ENCODE peak calls at places on chromosome 3, in nine cellular contexts. S is colonic mucosa, F is ovary, W is AG04450, G is left ventricle myocardium inferior, H is choroid plexus epithelial cell, U is AG09309, E is K562, Z is astrocyte of the spinal cord. K is an unnamed sample.

GRCh38 chr3:66053009-66053782 is 14.5 kb upstream of the MAGI1 start:
- DNase-seq in S (no peak), F (peak), W (no peak), G (peak), H (peak), U (no peak), E (no peak), Z (no peak), K (peak)

GRCh38 chr3:24688446-24689148 is 193.9 kb upstream of the THRB start:
- DNase-seq in S (no peak), F (no peak), W (no peak), G (no peak), H (peak), U (no peak), E (no peak), Z (peak), K (no peak)

GRCh38 chr3:99638244-99638948 is at the start of gene COL8A1:
- DNase-seq in S (peak), F (peak), W (peak), G (peak), H (peak), U (peak), E (no peak), Z (peak), K (peak)

GRCh38 chr3:43102773-43103480 is 3.0 kb downstream of the POMGNT2 start:
- DNase-seq in S (no peak), F (no peak), W (no peak), G (no peak), H (no peak), U (no peak), E (no peak), Z (no peak), K (peak)

GRCh38 chr3:164806188-164806587 is 272.1 kb downstream of the SI start:
- DNase-seq in S (no peak), F (no peak), W (no peak), G (no peak), H (peak), U (no peak), E (no peak), Z (no peak), K (no peak)

GRCh38 chr3:157329541-157329940 is 107.1 kb upstream of the PTX3 start:
- DNase-seq in S (no peak), F (no peak), W (no peak), G (no peak), H (no peak), U (no peak), E (no peak), Z (peak), K (no peak)

GRCh38 chr3:127203024-127203423 is 10.1 kb downstream of the PRR23E start:
- DNase-seq in S (no peak), F (no peak), W (no peak), G (no peak), H (no peak), U (no peak), E (no peak), Z (no peak), K (no peak)

GRCh38 chr3:52056521-52056967 is at the start of gene DUSP7:
- DNase-seq in S (peak), F (peak), W (no peak), G (peak), H (peak), U (no peak), E (peak), Z (peak), K (peak)

GRCh38 chr3:97235611-97236315 is 421.4 kb downstream of the EPHA6 start:
- DNase-seq in S (no peak), F (no peak), W (no peak), G (no peak), H (no peak), U (no peak), E (no peak), Z (no peak), K (no peak)

GRCh38 chr3:83065861-83066260 is 1304.4 kb upstream of the GBE1 start:
- DNase-seq in S (no peak), F (no peak), W (no peak), G (no peak), H (peak), U (no peak), E (no peak), Z (peak), K (no peak)

GRCh38 chr3:66931699-66932098 is 66.4 kb upstream of the KBTBD8 start:
- DNase-seq in S (no peak), F (no peak), W (no peak), G (no peak), H (no peak), U (no peak), E (no peak), Z (no peak), K (no peak)

GRCh38 chr3:193742628-193743027 is 149.6 kb downstream of the OPA1 start:
- DNase-seq in S (no peak), F (no peak), W (no peak), G (no peak), H (no peak), U (no peak), E (no peak), Z (no peak), K (no peak)

GRCh38 chr3:86938305-86938704 is 52.6 kb downstream of the VGLL3 start:
- DNase-seq in S (no peak), F (no peak), W (no peak), G (no peak), H (peak), U (no peak), E (no peak), Z (no peak), K (no peak)

GRCh38 chr3:148723591-148723990 is 25.9 kb downstream of the AGTR1 start:
- DNase-seq in S (no peak), F (no peak), W (peak), G (no peak), H (peak), U (peak), E (no peak), Z (peak), K (peak)

GRCh38 chr3:21073561-21073960 is 677.4 kb downstream of the ZNF385D start:
- DNase-seq in S (no peak), F (no peak), W (no peak), G (no peak), H (no peak), U (no peak), E (no peak), Z (no peak), K (no peak)

GRCh38 chr3:102478160-102478559 is 43.3 kb downstream of the ZPLD1 start:
- DNase-seq in S (no peak), F (no peak), W (no peak), G (no peak), H (no peak), U (no peak), E (no peak), Z (no peak), K (no peak)

GRCh38 chr3:158802399-158803023 is 657 bp downstream of the MFSD1 start:
- DNase-seq in S (no peak), F (no peak), W (no peak), G (no peak), H (no peak), U (no peak), E (no peak), Z (no peak), K (no peak)

GRCh38 chr3:55461896-55462295 is 25.2 kb downstream of the WNT5A start:
- DNase-seq in S (no peak), F (no peak), W (no peak), G (no peak), H (peak), U (no peak), E (no peak), Z (peak), K (peak)

GRCh38 chr3:77605308-77605707 is 565.4 kb downstream of the ROBO2 start:
- DNase-seq in S (no peak), F (no peak), W (no peak), G (no peak), H (peak), U (no peak), E (no peak), Z (no peak), K (no peak)

GRCh38 chr3:30970183-30970582 is 75.7 kb upstream of the GADL1 start:
- DNase-seq in S (no peak), F (no peak), W (no peak), G (no peak), H (peak), U (no peak), E (no peak), Z (no peak), K (peak)

GRCh38 chr3:42123012-42123581 is 31.9 kb downstream of the TRAK1 start:
- DNase-seq in S (no peak), F (no peak), W (no peak), G (no peak), H (peak), U (no peak), E (no peak), Z (no peak), K (peak)

GRCh38 chr3:185195652-185196051 is 42.8 kb upstream of the C3orf70 start:
- DNase-seq in S (no peak), F (no peak), W (no peak), G (no peak), H (no peak), U (no peak), E (no peak), Z (no peak), K (no peak)

GRCh38 chr3:48412375-48413001 is 17.4 kb downstream of the PLXNB1 start:
- DNase-seq in S (no peak), F (peak), W (no peak), G (peak), H (no peak), U (no peak), E (no peak), Z (no peak), K (no peak)

GRCh38 chr3:105823149-105823866 is 45.5 kb downstream of the CBLB start:
- DNase-seq in S (no peak), F (no peak), W (peak), G (no peak), H (peak), U (peak), E (no peak), Z (peak), K (peak)

GRCh38 chr3:193029800-193030199 is 112.1 kb upstream of the MB21D2 start:
- DNase-seq in S (no peak), F (no peak), W (no peak), G (no peak), H (no peak), U (no peak), E (no peak), Z (peak), K (no peak)

GRCh38 chr3:37321260-37321852 is 147.0 kb upstream of the LRRFIP2 start:
- DNase-seq in S (no peak), F (no peak), W (no peak), G (no peak), H (peak), U (no peak), E (no peak), Z (peak), K (peak)

GRCh38 chr3:135078283-135078682 is 283.2 kb downstream of the EPHB1 start:
- DNase-seq in S (no peak), F (no peak), W (no peak), G (no peak), H (no peak), U (no peak), E (no peak), Z (no peak), K (no peak)

GRCh38 chr3:106332884-106333283 is 464.1 kb upstream of the CBLB start:
- DNase-seq in S (no peak), F (no peak), W (no peak), G (no peak), H (no peak), U (no peak), E (no peak), Z (peak), K (peak)

GRCh38 chr3:34405159-34405558 is 606.7 kb downstream of the PDCD6IP start:
- DNase-seq in S (no peak), F (no peak), W (no peak), G (no peak), H (no peak), U (no peak), E (no peak), Z (no peak), K (no peak)

GRCh38 chr3:7547826-7548225 is 686.9 kb downstream of the GRM7 start:
- DNase-seq in S (no peak), F (no peak), W (no peak), G (no peak), H (no peak), U (no peak), E (no peak), Z (no peak), K (no peak)

GRCh38 chr3:58463942-58464271 is 28.0 kb upstream of the KCTD6 start:
- DNase-seq in S (no peak), F (no peak), W (no peak), G (no peak), H (no peak), U (no peak), E (no peak), Z (no peak), K (no peak)

GRCh38 chr3:58464875-58465274 is 27.0 kb upstream of the KCTD6 start:
- DNase-seq in S (no peak), F (no peak), W (no peak), G (no peak), H (no peak), U (no peak), E (no peak), Z (no peak), K (no peak)

GRCh38 chr3:58466899-58467563 is 24.9 kb upstream of the KCTD6 start:
- DNase-seq in S (no peak), F (no peak), W (no peak), G (no peak), H (no peak), U (no peak), E (no peak), Z (no peak), K (no peak)

GRCh38 chr3:58462829-58463180 is 29.1 kb upstream of the KCTD6 start:
- DNase-seq in S (no peak), F (no peak), W (no peak), G (no peak), H (no peak), U (no peak), E (no peak), Z (no peak), K (no peak)

GRCh38 chr3:58463181-58463941 is 28.5 kb upstream of the KCTD6 start:
- DNase-seq in S (peak), F (peak), W (peak), G (peak), H (peak), U (peak), E (peak), Z (peak), K (peak)
- H3K4me3 ChIP-seq in S (peak), F (peak), W (no peak), G (peak), H (peak), U (no peak), E (no peak), Z (no peak), K (no peak)

GRCh38 chr3:174533286-174533685 is 325.8 kb upstream of the NAALADL2 start:
- DNase-seq in S (no peak), F (no peak), W (peak), G (no peak), H (peak), U (peak), E (no peak), Z (peak), K (no peak)

GRCh38 chr3:174532216-174532615 is 326.9 kb upstream of the NAALADL2 start:
- DNase-seq in S (no peak), F (no peak), W (no peak), G (no peak), H (no peak), U (no peak), E (no peak), Z (no peak), K (no peak)

GRCh38 chr3:174532776-174533175 is 326.4 kb upstream of the NAALADL2 start:
- DNase-seq in S (no peak), F (no peak), W (no peak), G (no peak), H (no peak), U (no peak), E (no peak), Z (no peak), K (no peak)

GRCh38 chr3:174531262-174531982 is 327.7 kb upstream of the NAALADL2 start:
- DNase-seq in S (no peak), F (no peak), W (no peak), G (no peak), H (no peak), U (no peak), E (no peak), Z (no peak), K (no peak)

DNA sequence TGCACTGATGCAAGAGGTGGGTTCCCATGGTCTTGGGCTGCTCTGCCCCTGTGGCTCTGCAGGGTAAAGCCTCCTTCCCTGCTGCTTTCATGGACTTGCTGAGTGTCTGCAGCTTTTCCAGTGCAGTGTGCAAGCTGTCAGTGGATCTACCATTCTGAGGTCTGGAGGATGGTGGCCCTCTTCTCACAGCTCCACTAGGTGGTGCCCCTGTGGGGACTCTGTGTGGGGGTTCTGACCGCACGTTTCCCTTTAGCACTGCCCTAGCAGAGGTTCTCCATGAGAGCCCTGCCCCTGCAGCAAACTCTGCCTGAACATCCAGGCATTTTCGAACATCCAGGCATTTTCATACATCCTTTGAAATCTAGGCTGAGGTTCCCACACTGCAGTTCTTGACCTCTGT is 329.8 kb upstream of the NAALADL2 start:
- DNase-seq in S (no peak), F (no peak), W (no peak), G (no peak), H (no peak), U (no peak), E (no peak), Z (no peak), K (no peak)
- TF ChIP-seq CTCF in S (no peak), F (no peak), W (no peak), G (no peak), H (no peak), U (no peak), E (no peak), Z (no peak), K (no peak)

GRCh38 chr3:169759256-169759655 is 5.6 kb downstream of the TERC start:
- DNase-seq in S (no peak), F (no peak), W (no peak), G (no peak), H (peak), U (no peak), E (no peak), Z (peak), K (peak)
- H3K4me3 ChIP-seq in S (no peak), F (no peak), W (no peak), G (no peak), H (no peak), U (no peak), E (no peak), Z (no peak), K (no peak)

GRCh38 chr3:137709011-137709601 is 55.0 kb upstream of the SOX14 start:
- DNase-seq in S (no peak), F (no peak), W (no peak), G (no peak), H (no peak), U (no peak), E (no peak), Z (no peak), K (peak)
- TF ChIP-seq CTCF in S (peak), F (no peak), W (no peak), G (peak), H (peak), U (no peak), E (peak), Z (no peak), K (peak)

GRCh38 chr3:69738291-69738690 is 973 bp upstream of the MITF start:
- DNase-seq in S (no peak), F (no peak), W (no peak), G (no peak), H (peak), U (no peak), E (no peak), Z (peak), K (no peak)

GRCh38 chr3:69738859-69739203 is 433 bp upstream of the MITF start:
- DNase-seq in S (no peak), F (no peak), W (no peak), G (peak), H (no peak), U (no peak), E (no peak), Z (no peak), K (no peak)

GRCh38 chr3:69735893-69736292 is 3.4 kb upstream of the MITF start:
- DNase-seq in S (no peak), F (no peak), W (no peak), G (no peak), H (no peak), U (no peak), E (no peak), Z (no peak), K (no peak)

GRCh38 chr3:69739204-69740102 is at the start of gene MITF:
- DNase-seq in S (peak), F (peak), W (peak), G (peak), H (peak), U (peak), E (peak), Z (peak), K (peak)

GRCh38 chr3:69737396-69737795 is 1.9 kb upstream of the MITF start:
- DNase-seq in S (no peak), F (no peak), W (no peak), G (no peak), H (no peak), U (no peak), E (no peak), Z (no peak), K (no peak)
- H3K4me3 ChIP-seq in S (no peak), F (no peak), W (no peak), G (no peak), H (no peak), U (no peak), E (no peak), Z (no peak), K (no peak)

DNA sequence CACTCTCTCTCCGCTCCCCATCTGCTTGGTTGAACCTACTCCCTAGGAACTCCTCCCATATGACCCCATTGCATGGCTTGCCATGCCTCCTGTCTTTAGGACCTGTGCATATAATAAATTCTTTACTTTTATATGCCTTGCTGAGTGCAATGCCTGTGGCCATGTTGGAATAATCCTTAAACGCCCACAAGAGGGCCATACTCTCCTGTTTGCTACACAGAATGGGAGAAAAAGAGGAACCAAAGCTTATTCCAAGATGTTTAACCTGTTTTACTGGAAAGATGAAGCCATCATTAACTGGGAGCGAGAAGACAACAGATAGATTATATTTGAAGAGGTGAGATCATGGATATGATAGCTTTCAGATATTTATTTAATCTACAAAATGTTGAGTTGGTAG is 1097.8 kb downstream of the NAALADL2 start:
- DNase-seq in S (no peak), F (no peak), W (no peak), G (no peak), H (peak), U (peak), E (no peak), Z (no peak), K (peak)
- TF ChIP-seq CTCF in S (no peak), F (no peak), W (peak), G (peak), H (peak), U (peak), E (no peak), Z (peak), K (no peak)

DNA sequence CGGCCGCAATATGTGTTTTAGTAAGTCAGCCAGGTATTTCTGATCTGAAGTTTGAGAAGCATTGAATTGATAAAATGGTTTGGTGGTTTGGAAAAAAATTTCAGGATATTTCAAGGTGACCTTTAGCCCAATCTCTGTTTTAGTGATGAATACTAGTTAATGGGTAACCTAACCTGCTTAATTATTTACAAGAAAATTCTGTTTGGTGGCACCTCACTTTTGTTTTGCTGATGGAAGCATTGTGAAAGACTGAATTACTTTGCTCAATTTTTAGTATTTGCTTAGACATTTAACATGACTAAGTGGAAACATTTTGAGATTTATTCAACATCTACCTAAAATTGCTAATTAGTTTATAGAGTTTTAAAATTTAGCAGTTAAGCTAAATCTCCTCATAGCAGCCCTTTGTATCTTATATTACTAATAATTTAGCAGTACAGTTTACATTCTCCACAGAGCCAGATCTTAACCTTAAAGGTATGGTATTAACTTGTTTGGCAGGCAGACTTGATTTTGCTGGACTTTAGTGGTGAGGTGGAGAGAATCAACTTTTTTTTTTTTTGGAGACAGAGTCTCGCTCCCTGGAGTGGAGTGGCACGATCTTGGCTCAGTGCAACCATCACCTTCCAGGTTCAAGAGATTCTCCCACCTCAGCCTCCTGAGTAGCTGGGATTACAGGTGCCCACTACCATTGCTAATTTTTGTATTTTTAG is 35.4 kb downstream of the GRAMD1C start:
- DNase-seq in S (no peak), F (no peak), W (no peak), G (no peak), H (no peak), U (no peak), E (no peak), Z (no peak), K (no peak)
- H3K4me3 ChIP-seq in S (no peak), F (no peak), W (no peak), G (no peak), H (no peak), U (no peak), E (no peak), Z (no peak), K (no peak)

K was measured in cardiac fibroblast.